ENCODE peak calls at places on chromosomes 5 and 9, in seven cellular contexts. M is K562, K is fibroblast of mammary gland, A is GM12865, X is fibroblast of the aortic adventitia, J is brain microvascular endothelial cell, O is transverse colon. R is an unnamed sample.

GRCh38 chr5:140548791-140549190 is 1.3 kb downstream of the EIF4EBP3 start:
- DNase-seq in A (no peak), X (no peak), O (no peak), M (no peak), K (no peak), J (no peak), R (no peak)

GRCh38 chr5:33068786-33069185 is 357.7 kb downstream of the NPR3 start:
- DNase-seq in O (no peak), A (no peak), J (no peak), K (peak; percentile 16), X (peak; percentile 21), M (no peak), R (peak; percentile 19)

GRCh38 chr9:120038342-120038741 is 541.6 kb downstream of the CDK5RAP2 start:
- DNase-seq in K (peak; percentile 2), O (no peak), M (no peak), A (no peak), J (no peak), X (no peak), R (no peak)

GRCh38 chr9:93126825-93127368 is 7.2 kb downstream of the NINJ1 start:
- DNase-seq in J (no peak), K (no peak), X (no peak), A (no peak), O (peak; percentile 16), M (no peak), R (no peak)

GRCh38 chr5:150295172-150295611 is 5.6 kb upstream of the CAMK2A start:
- DNase-seq in A (no peak), M (no peak), K (peak; percentile 68), X (peak; percentile 68), J (peak; percentile 47), O (peak; percentile 48), R (peak; percentile 63)

GRCh38 chr5:112186401-112186990 is 232.6 kb downstream of the EPB41L4A start:
- DNase-seq in X (peak; percentile 56), O (no peak), A (peak; percentile 55), M (no peak), J (peak; percentile 45), K (peak; percentile 59), R (peak; percentile 75)

GRCh38 chr5:2711446-2712425 is 39.7 kb downstream of the IRX2 start:
- DNase-seq in M (no peak), J (no peak), X (no peak), O (no peak), K (no peak), A (no peak), R (no peak)

GRCh38 chr5:79842006-79842881 is 148.8 kb downstream of the MTX3 start:
- DNase-seq in X (no peak), O (no peak), K (no peak), M (no peak), A (no peak), J (no peak), R (no peak)

GRCh38 chr5:39547548-39548154 is 122.9 kb upstream of the DAB2 start:
- DNase-seq in J (peak; percentile 60), M (peak; percentile 32), X (peak; percentile 98), K (peak; percentile 78), A (peak; percentile 21), O (peak; percentile 27), R (peak; percentile 82)

GRCh38 chr5:65926276-65926761 is at the start of gene ERBIN:
- DNase-seq in A (peak; percentile 82), X (peak; percentile 89), M (peak; percentile 53), K (peak; percentile 78), J (peak; percentile 68), O (peak; percentile 90), R (peak; percentile 90)

GRCh38 chr5:97838214-97838613 is 655.2 kb upstream of the RIOK2 start:
- DNase-seq in K (peak; percentile 99), M (no peak), J (peak; percentile 66), X (peak; percentile 97), O (no peak), A (peak; percentile 68), R (peak; percentile 97)

DNA sequence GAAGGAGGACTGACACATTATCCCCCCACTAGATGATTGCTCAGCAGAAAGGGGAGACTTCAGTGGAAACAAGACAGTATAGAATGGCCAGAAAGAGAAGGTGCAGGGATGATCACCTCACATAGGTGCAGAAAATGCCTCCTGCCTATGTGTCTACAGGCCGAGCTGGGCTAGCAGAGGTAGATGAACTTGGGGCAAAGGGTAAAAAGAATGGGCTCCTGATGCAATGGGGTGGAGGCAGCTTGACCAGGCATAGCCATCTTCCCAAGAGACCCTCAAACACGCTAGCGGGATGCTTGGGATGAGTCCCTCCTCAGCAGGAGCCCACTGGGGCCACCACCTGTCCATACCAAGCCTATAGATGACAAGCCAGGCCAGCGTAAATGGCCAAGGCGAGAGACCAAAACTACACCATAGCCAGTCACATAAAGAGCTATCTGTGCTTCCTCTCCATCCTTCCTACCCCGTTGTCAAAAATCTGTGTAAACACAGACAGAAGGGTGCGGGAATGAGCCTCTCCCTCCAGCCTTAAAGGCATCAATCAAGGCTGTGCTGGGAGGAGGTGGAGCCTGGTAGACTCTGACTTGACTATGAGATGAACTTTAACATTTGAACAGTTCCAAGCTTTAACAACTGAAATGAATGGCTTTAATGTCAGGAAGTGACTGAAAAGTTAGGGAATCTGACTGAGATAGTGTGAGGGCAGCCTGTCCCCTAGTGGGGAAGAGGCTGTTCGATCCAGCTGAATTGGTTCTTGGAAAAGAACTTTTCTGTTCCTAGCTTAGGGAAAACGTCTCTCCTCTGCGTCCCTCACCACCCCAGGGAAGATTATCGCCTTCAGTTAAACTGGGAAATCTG is 10.4 kb downstream of the C9orf152 start:
- DNase-seq in J (no peak), O (peak; percentile 52), K (peak; percentile 36), A (no peak), X (no peak), M (no peak), R (no peak)
- TF ChIP-seq CTCF in J (peak; percentile 66), O (peak; percentile 20), K (peak; percentile 59), A (no peak), X (peak; percentile 58), M (no peak), R (peak; percentile 52)

GRCh38 chr9:107587175-107587963 is 97.8 kb upstream of the KLF4 start:
- DNase-seq in O (peak; percentile 88), J (no peak), X (no peak), M (no peak), A (no peak), K (no peak), R (no peak)
- H3K4me3 ChIP-seq in O (peak overlapping the region; percentile 8), J (no peak overlapping the region), X (no peak overlapping the region), M (no peak overlapping the region), A (no peak overlapping the region), K (no peak overlapping the region), R (no peak overlapping the region)

DNA sequence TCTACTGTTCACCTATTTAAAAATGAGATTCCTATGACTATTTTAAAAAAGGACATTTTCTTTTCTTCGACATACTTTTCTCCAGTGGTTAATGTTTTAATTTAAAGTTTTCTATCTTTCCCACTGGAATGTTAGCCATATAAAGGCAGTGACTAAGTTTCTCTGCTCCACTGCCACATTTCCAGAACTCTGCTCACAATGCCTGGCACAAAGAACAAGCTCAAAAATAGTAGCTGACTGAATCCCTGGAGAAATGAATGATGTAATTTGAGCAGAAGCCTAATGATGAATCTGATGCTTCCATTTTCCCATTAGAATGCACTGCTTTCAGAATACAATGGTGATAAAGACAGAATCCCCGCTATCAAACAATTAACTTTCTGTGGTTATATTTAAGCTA is 817.8 kb downstream of the MTRR start:
- DNase-seq in A (no peak), M (no peak), J (peak; percentile 37), X (peak; percentile 91), O (no peak), K (peak; percentile 76), R (peak; percentile 14)
- TF ChIP-seq CTCF in A (no peak), M (no peak), J (no peak), X (no peak), O (no peak), K (no peak), R (no peak)

GRCh38 chr5:132420706-132421272 is 51.3 kb downstream of the SLC22A5 start:
- DNase-seq in X (no peak), M (no peak), O (no peak), K (no peak), J (no peak), A (peak; percentile 91), R (no peak)
- H3K4me3 ChIP-seq in X (no peak overlapping the region), M (no peak overlapping the region), O (no peak overlapping the region), K (no peak overlapping the region), J (no peak overlapping the region), A (peak overlapping the region; percentile 33), R (no peak overlapping the region)